ENCODE peak calls at places on chromosomes 13 and 19, in eight cellular contexts. W is lung; P is effector memory CD4-positive, alpha-beta T cell; S is astrocyte; N is heart left ventricle; C is SK-N-SH; A is naive thymus-derived CD4-positive, alpha-beta T cell; G is kidney. J is an unnamed sample. For H3K36me3, the result is how much of the 10 kb centered on the place peaks cover.

GRCh38 chr19:49165111-49165750 is 7.6 kb downstream of the TRPM4 start:
- DNase-seq in W (no peak), P (no peak), S (peak), N (peak), C (no peak), A (no peak), G (no peak), J (peak)

GRCh38 chr19:681029-681626 is 4.9 kb downstream of the FSTL3 start:
- DNase-seq in W (no peak), P (no peak), S (no peak), N (no peak), C (peak), A (peak), G (peak), J (no peak)

GRCh38 chr19:2246014-2246620 is 3.0 kb upstream of the AMH start:
- DNase-seq in W (no peak), P (no peak), S (no peak), N (no peak), C (no peak), A (no peak), G (peak), J (no peak)

GRCh38 chr13:40179882-40180281 is 486.6 kb downstream of the FOXO1 start:
- DNase-seq in W (no peak), P (no peak), S (no peak), N (no peak), C (no peak), A (no peak), G (no peak), J (no peak)

GRCh38 chr13:112053744-112054615 is 13.0 kb upstream of the SOX1 start:
- DNase-seq in W (no peak), P (no peak), S (no peak), N (no peak), C (no peak), A (no peak), G (no peak), J (no peak)

GRCh38 chr13:85497652-85498051 is 301.6 kb downstream of the SLITRK6 start:
- DNase-seq in W (no peak), P (no peak), S (peak), N (no peak), C (no peak), A (no peak), G (no peak), J (peak)

GRCh38 chr13:26952551-26953138 is 192.1 kb upstream of the GPR12 start:
- DNase-seq in W (no peak), P (no peak), S (no peak), N (no peak), C (no peak), A (no peak), G (no peak), J (no peak)

GRCh38 chr13:26377038-26377437 is 123.1 kb downstream of the CDK8 start:
- DNase-seq in W (no peak), P (no peak), S (no peak), N (no peak), C (peak), A (no peak), G (no peak), J (peak)

GRCh38 chr13:72314210-72314609 is 413.2 kb downstream of the MZT1 start:
- DNase-seq in W (no peak), P (no peak), S (no peak), N (no peak), C (no peak), A (no peak), G (no peak), J (no peak)
- H3K27ac ChIP-seq in W (no peak), P (no peak), S (no peak), N (no peak), C (no peak), A (no peak), G (no peak), J (no peak)

DNA sequence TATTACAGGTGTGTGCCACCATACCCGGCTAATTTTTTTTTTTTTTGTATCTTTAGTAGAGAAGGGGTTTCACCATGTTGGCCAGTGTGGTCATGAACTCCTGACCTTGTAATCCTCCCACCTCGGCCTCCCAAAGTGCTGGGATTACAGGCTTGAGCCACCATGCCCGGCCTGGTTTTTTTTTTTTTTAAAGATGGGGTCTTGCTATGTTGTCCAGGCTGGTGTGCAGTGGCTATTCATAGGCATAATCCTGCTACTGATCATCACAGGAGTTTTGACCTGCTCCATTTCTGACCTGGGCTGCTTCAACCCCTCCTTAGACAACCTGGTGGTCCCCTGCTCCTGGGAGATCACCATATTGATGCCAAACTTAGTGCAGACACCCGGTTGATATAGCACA is 9.7 kb downstream of the PLAUR start:
- DNase-seq in W (no peak), P (no peak), S (no peak), N (no peak), C (no peak), A (no peak), G (no peak), J (no peak)
- H3K36me3 ChIP-seq in W (under half), P (under half), S (half or more), N (under half), C (half or more), A (under half), G (under half), J (half or more)

GRCh38 chr19:41541990-41542584 is 33.9 kb upstream of the CEACAM21 start:
- DNase-seq in W (peak), P (peak), S (no peak), N (peak), C (peak), A (peak), G (no peak), J (peak)
- H3K4me3 ChIP-seq in W (no peak), P (no peak), S (no peak), N (no peak), C (no peak), A (no peak), G (no peak), J (no peak)

GRCh38 chr19:28899703-28900102 is 313.2 kb downstream of the UQCRFS1 start:
- DNase-seq in W (no peak), P (no peak), S (no peak), N (no peak), C (no peak), A (no peak), G (no peak), J (no peak)

GRCh38 chr19:28898279-28898678 is 314.7 kb downstream of the UQCRFS1 start:
- DNase-seq in W (no peak), P (no peak), S (no peak), N (no peak), C (no peak), A (no peak), G (no peak), J (no peak)
- H3K27ac ChIP-seq in W (no peak), P (no peak), S (no peak), N (no peak), C (no peak), A (no peak), G (no peak), J (no peak)

DNA sequence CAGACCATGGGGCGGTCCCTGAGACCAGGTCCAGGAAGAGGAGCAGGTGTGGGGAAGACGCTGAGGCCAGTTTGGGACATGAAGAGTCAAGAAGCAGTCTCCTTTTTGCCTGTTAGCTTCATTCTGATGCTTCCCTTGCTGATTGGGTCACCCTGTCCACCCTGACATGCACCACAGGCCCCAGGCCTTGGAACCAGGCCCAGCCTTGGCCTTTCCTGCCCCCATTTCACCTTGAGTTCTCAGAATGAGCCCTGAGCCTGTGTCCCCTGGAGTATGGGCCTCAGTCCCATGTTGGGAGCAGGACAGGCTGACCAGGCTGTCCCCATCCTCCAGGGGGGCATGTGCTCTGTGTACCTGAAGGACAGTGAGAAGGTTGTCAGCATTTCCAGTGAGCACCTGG is 4.9 kb upstream of the TIMM50 start:
- DNase-seq in W (no peak), P (no peak), S (no peak), N (peak), C (no peak), A (no peak), G (no peak), J (no peak)
- H3K36me3 ChIP-seq in W (half or more), P (half or more), S (under half), N (under half), C (under half), A (under half), G (under half), J (half or more)

GRCh38 chr13:49629947-49630346 is 1.6 kb downstream of the ARL11 start:
- DNase-seq in W (no peak), P (no peak), S (no peak), N (no peak), C (no peak), A (no peak), G (no peak), J (no peak)
- H3K4me3 ChIP-seq in W (no peak), P (no peak), S (no peak), N (no peak), C (no peak), A (no peak), G (no peak), J (no peak)

J was measured in brain microvascular endothelial cell.